ENCODE peak calls at places on chromosomes 7 and 10, in four cellular contexts. One of them, this sample, is unnamed.

GRCh38 chr7:112868609-112869008 is 78.4 kb upstream of the TMEM168 start:
- DNase-seq in HepG2: no peak
- DNase-seq in K562: no peak
- DNase-seq in GM12891: no peak
- DNase-seq in this sample: no peak

GRCh38 chr7:27462575-27463270 is 200.0 kb downstream of the HIBADH start:
- DNase-seq in HepG2: no peak
- DNase-seq in K562: no peak
- DNase-seq in GM12891: no peak
- DNase-seq in this sample: no peak

GRCh38 chr10:77357611-77358010 is 280.0 kb downstream of the KCNMA1 start:
- DNase-seq in HepG2: no peak
- DNase-seq in K562: no peak
- DNase-seq in GM12891: no peak
- DNase-seq in this sample: no peak

GRCh38 chr10:110872145-110872983 is 636 bp downstream of the PDCD4 start:
- DNase-seq in HepG2: peak
- DNase-seq in K562: peak
- DNase-seq in GM12891: no peak
- DNase-seq in this sample: no peak

GRCh38 chr7:142711722-142712616 is 37.3 kb upstream of the PRSS1 start:
- DNase-seq in HepG2: no peak
- DNase-seq in K562: peak
- DNase-seq in GM12891: no peak
- DNase-seq in this sample: no peak

GRCh38 chr10:78458983-78459638 is 425.4 kb downstream of the RPS24 start:
- DNase-seq in HepG2: peak
- DNase-seq in K562: peak
- DNase-seq in GM12891: no peak
- DNase-seq in this sample: no peak

GRCh38 chr10:68348265-68348741 is 15.6 kb upstream of the PBLD start:
- DNase-seq in HepG2: peak
- DNase-seq in K562: peak
- DNase-seq in GM12891: peak
- DNase-seq in this sample: peak

GRCh38 chr10:79559726-79560125 is 481 bp downstream of the SFTPA2 start:
- DNase-seq in HepG2: no peak
- DNase-seq in K562: no peak
- DNase-seq in GM12891: no peak
- DNase-seq in this sample: no peak

GRCh38 chr10:78977761-78978305 is 90.9 kb upstream of the ZMIZ1 start:
- DNase-seq in HepG2: peak
- DNase-seq in K562: no peak
- DNase-seq in GM12891: no peak
- DNase-seq in this sample: no peak

GRCh38 chr10:43113201-43113893 is 24.9 kb upstream of the CSGALNACT2 start:
- DNase-seq in HepG2: no peak
- DNase-seq in K562: no peak
- DNase-seq in GM12891: no peak
- DNase-seq in this sample: no peak
- TF ChIP-seq TAF1 in HepG2: no peak
- TF ChIP-seq TAF1 in K562: no peak
- TF ChIP-seq TAF1 in GM12891: no peak
- TF ChIP-seq TAF1 in this sample: no peak

GRCh38 chr10:47318706-47319105 is 3.5 kb upstream of the GDF2 start:
- DNase-seq in HepG2: peak
- DNase-seq in K562: peak
- DNase-seq in GM12891: no peak
- DNase-seq in this sample: no peak

GRCh38 chr10:47314416-47314970 is 7.8 kb upstream of the GDF2 start:
- DNase-seq in HepG2: no peak
- DNase-seq in K562: no peak
- DNase-seq in GM12891: no peak
- DNase-seq in this sample: no peak

GRCh38 chr10:47315426-47315825 is 6.8 kb upstream of the GDF2 start:
- DNase-seq in HepG2: no peak
- DNase-seq in K562: no peak
- DNase-seq in GM12891: no peak
- DNase-seq in this sample: no peak

GRCh38 chr10:47317251-47317650 is 5.0 kb upstream of the GDF2 start:
- DNase-seq in HepG2: no peak
- DNase-seq in K562: no peak
- DNase-seq in GM12891: no peak
- DNase-seq in this sample: no peak

DNA sequence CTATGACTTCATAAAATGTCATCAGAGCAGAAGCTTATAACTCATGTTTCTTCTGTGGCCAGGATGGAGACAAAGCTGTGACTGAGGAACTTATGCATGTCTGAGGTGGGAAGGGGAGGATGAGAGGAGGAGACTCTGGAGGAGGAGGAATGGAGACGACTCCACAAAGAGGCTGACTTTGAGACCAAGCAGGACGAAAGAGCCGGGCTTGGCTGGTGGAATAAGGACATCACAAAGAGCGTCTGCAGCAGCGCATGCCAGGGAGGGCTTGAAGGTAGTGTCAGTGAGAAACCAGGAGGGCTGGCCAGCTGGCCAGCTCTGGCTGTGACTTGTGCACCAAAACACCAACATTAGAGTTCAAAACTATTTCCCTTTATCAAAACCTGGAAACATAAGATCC is 6.1 kb upstream of the GDF2 start:
- DNase-seq in HepG2: no peak
- DNase-seq in K562: no peak
- DNase-seq in GM12891: no peak
- DNase-seq in this sample: no peak
- TF ChIP-seq POLR2A in HepG2: no peak
- TF ChIP-seq POLR2A in K562: no peak
- TF ChIP-seq POLR2A in GM12891: no peak
- TF ChIP-seq POLR2A in this sample: no peak

DNA sequence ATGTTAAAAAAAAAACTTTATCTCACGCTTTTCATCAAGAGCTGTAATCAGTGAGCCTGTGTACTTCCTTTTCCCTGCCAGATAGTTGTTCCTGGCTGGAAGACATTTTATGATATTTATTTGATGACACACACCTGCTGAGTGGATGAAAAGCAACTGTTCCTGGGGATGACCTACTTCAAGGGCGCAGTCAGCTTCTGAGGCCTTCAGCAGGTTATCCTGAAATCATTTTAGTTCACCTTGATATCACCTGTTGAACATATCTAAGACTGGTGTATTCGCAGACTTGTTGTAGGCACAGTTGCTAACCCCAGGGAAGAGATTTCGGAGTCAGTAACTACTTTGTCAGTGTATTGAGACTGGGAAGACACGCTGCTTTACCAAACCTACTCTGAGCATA is 234.5 kb upstream of the TCF7L2 start:
- DNase-seq in HepG2: no peak
- DNase-seq in K562: no peak
- DNase-seq in GM12891: no peak
- DNase-seq in this sample: no peak
- TF ChIP-seq POLR2AphosphoS5 in HepG2: no peak
- TF ChIP-seq POLR2AphosphoS5 in K562: no peak
- TF ChIP-seq POLR2AphosphoS5 in GM12891: no peak
- TF ChIP-seq POLR2AphosphoS5 in this sample: no peak

GRCh38 chr7:1914743-1915142 is 244.7 kb downstream of the ELFN1 start:
- DNase-seq in HepG2: no peak
- DNase-seq in K562: no peak
- DNase-seq in GM12891: no peak
- DNase-seq in this sample: no peak
- TF ChIP-seq TAF1 in HepG2: no peak
- TF ChIP-seq TAF1 in K562: no peak
- TF ChIP-seq TAF1 in GM12891: no peak
- TF ChIP-seq TAF1 in this sample: no peak

GRCh38 chr7:101700424-101700823 is 71.3 kb upstream of the MYL10 start:
- DNase-seq in HepG2: no peak
- DNase-seq in K562: no peak
- DNase-seq in GM12891: no peak
- DNase-seq in this sample: no peak

GRCh38 chr7:101699399-101699798 is 70.3 kb upstream of the MYL10 start:
- DNase-seq in HepG2: no peak
- DNase-seq in K562: no peak
- DNase-seq in GM12891: no peak
- DNase-seq in this sample: no peak

GRCh38 chr7:101702362-101702850 is 73.3 kb upstream of the MYL10 start:
- DNase-seq in HepG2: peak
- DNase-seq in K562: no peak
- DNase-seq in GM12891: no peak
- DNase-seq in this sample: no peak

GRCh38 chr7:101699884-101700283 is 70.8 kb upstream of the MYL10 start:
- DNase-seq in HepG2: no peak
- DNase-seq in K562: no peak
- DNase-seq in GM12891: no peak
- DNase-seq in this sample: no peak

DNA sequence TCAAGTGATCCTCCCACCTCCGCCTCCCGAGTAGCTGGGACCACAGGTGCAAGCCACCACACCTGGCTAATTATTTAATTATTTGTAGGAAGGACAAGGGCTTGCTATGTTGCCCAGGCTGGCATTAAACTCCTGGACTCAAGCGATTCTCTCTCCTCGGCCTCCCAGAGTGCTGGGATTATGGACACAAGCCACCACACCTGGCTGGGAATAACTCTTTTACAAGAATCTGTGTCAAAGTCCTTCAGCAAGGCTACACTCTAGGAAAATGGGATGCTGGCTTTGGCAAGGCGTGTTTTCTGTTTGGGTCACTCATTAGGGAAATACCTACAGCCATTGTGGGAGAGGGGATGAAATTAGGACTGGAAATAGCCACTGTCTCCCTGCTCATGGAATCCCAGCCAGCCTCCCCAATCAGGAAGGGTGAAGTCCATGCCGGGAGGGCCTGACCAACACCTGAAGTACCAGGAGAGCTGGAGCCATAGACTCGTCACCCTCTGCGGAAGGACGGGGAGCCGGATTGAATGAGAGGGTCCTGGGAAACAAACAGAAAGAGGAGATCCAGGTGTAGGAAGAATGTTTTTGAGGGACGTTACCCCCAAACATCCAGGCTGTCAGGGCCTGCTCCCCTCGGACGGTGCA is 72.2 kb upstream of the MYL10 start:
- DNase-seq in HepG2: no peak
- DNase-seq in K562: no peak
- DNase-seq in GM12891: no peak
- DNase-seq in this sample: no peak
- TF ChIP-seq POLR2A in HepG2: no peak
- TF ChIP-seq POLR2A in K562: no peak
- TF ChIP-seq POLR2A in GM12891: no peak
- TF ChIP-seq POLR2A in this sample: no peak